ENCODE peak calls at places on chromosomes 11 and 22, in seven cellular contexts. One of them, this sample, is unnamed.

GRCh38 chr11:14300661-14301304 is 58.2 kb downstream of the RRAS2 start:
- DNase-seq in HepG2: peak; percentile 59
- DNase-seq in Peyer's patch: no peak
- DNase-seq in mammary epithelial cell: peak; percentile 62
- DNase-seq in right lobe of liver: peak; percentile 27
- DNase-seq in transverse colon: peak; percentile 48
- DNase-seq in effector memory CD4-positive, alpha-beta T cell: peak; percentile 11
- DNase-seq in this sample: peak; percentile 23

GRCh38 chr22:43901976-43902643 is 10.3 kb upstream of the PNPLA5 start:
- DNase-seq in HepG2: no peak
- DNase-seq in Peyer's patch: no peak
- DNase-seq in mammary epithelial cell: no peak
- DNase-seq in right lobe of liver: no peak
- DNase-seq in transverse colon: no peak
- DNase-seq in effector memory CD4-positive, alpha-beta T cell: no peak
- DNase-seq in this sample: peak; percentile 87

GRCh38 chr11:221539-221938 is 14.0 kb downstream of the RIC8A start:
- DNase-seq in HepG2: no peak
- DNase-seq in Peyer's patch: no peak
- DNase-seq in mammary epithelial cell: no peak
- DNase-seq in right lobe of liver: no peak
- DNase-seq in transverse colon: no peak
- DNase-seq in effector memory CD4-positive, alpha-beta T cell: no peak
- DNase-seq in this sample: no peak

GRCh38 chr11:46290598-46291309 is 13.3 kb downstream of the CREB3L1 start:
- DNase-seq in HepG2: no peak
- DNase-seq in Peyer's patch: peak; percentile 74
- DNase-seq in mammary epithelial cell: no peak
- DNase-seq in right lobe of liver: no peak
- DNase-seq in transverse colon: peak; percentile 76
- DNase-seq in effector memory CD4-positive, alpha-beta T cell: no peak
- DNase-seq in this sample: peak; percentile 94

GRCh38 chr22:27474711-27475547 is 326.6 kb downstream of the MN1 start:
- DNase-seq in HepG2: no peak
- DNase-seq in Peyer's patch: no peak
- DNase-seq in mammary epithelial cell: peak; percentile 100
- DNase-seq in right lobe of liver: no peak
- DNase-seq in transverse colon: no peak
- DNase-seq in effector memory CD4-positive, alpha-beta T cell: no peak
- DNase-seq in this sample: peak; percentile 86

GRCh38 chr22:45612451-45612901 is 59.2 kb upstream of the ATXN10 start:
- DNase-seq in HepG2: no peak
- DNase-seq in Peyer's patch: no peak
- DNase-seq in mammary epithelial cell: peak; percentile 91
- DNase-seq in right lobe of liver: peak; percentile 35
- DNase-seq in transverse colon: no peak
- DNase-seq in effector memory CD4-positive, alpha-beta T cell: no peak
- DNase-seq in this sample: peak; percentile 86

GRCh38 chr11:16945671-16946469 is 68.3 kb downstream of the PLEKHA7 start:
- DNase-seq in HepG2: peak; percentile 68
- DNase-seq in Peyer's patch: peak; percentile 76
- DNase-seq in mammary epithelial cell: peak; percentile 65
- DNase-seq in right lobe of liver: peak; percentile 57
- DNase-seq in transverse colon: peak; percentile 76
- DNase-seq in effector memory CD4-positive, alpha-beta T cell: no peak
- DNase-seq in this sample: peak; percentile 28

GRCh38 chr11:63747006-63747405 is 21.6 kb downstream of the ZFTA start:
- DNase-seq in HepG2: no peak
- DNase-seq in Peyer's patch: no peak
- DNase-seq in mammary epithelial cell: no peak
- DNase-seq in right lobe of liver: no peak
- DNase-seq in transverse colon: no peak
- DNase-seq in effector memory CD4-positive, alpha-beta T cell: no peak
- DNase-seq in this sample: no peak

GRCh38 chr11:73983764-73984543 is 1.3 kb upstream of the UCP2 start:
- DNase-seq in HepG2: no peak
- DNase-seq in Peyer's patch: no peak
- DNase-seq in mammary epithelial cell: no peak
- DNase-seq in right lobe of liver: no peak
- DNase-seq in transverse colon: no peak
- DNase-seq in effector memory CD4-positive, alpha-beta T cell: no peak
- DNase-seq in this sample: no peak

GRCh38 chr11:85115798-85116197 is 511.3 kb downstream of the DLG2 start:
- DNase-seq in HepG2: no peak
- DNase-seq in Peyer's patch: no peak
- DNase-seq in mammary epithelial cell: no peak
- DNase-seq in right lobe of liver: no peak
- DNase-seq in transverse colon: no peak
- DNase-seq in effector memory CD4-positive, alpha-beta T cell: no peak
- DNase-seq in this sample: no peak

GRCh38 chr11:87849216-87849615 is 326.0 kb downstream of the RAB38 start:
- DNase-seq in HepG2: no peak
- DNase-seq in Peyer's patch: no peak
- DNase-seq in mammary epithelial cell: no peak
- DNase-seq in right lobe of liver: no peak
- DNase-seq in transverse colon: no peak
- DNase-seq in effector memory CD4-positive, alpha-beta T cell: no peak
- DNase-seq in this sample: no peak

GRCh38 chr11:2378527-2379210 is 1.6 kb downstream of the CD81 start:
- DNase-seq in HepG2: no peak
- DNase-seq in Peyer's patch: no peak
- DNase-seq in mammary epithelial cell: no peak
- DNase-seq in right lobe of liver: peak; percentile 28
- DNase-seq in transverse colon: no peak
- DNase-seq in effector memory CD4-positive, alpha-beta T cell: no peak
- DNase-seq in this sample: no peak

GRCh38 chr11:72600557-72600956 is 73.7 kb downstream of the PDE2A start:
- DNase-seq in HepG2: no peak
- DNase-seq in Peyer's patch: no peak
- DNase-seq in mammary epithelial cell: no peak
- DNase-seq in right lobe of liver: no peak
- DNase-seq in transverse colon: peak; percentile 30
- DNase-seq in effector memory CD4-positive, alpha-beta T cell: no peak
- DNase-seq in this sample: no peak

GRCh38 chr11:114250993-114251796 is 45.0 kb upstream of the NNMT start:
- DNase-seq in HepG2: no peak
- DNase-seq in Peyer's patch: no peak
- DNase-seq in mammary epithelial cell: no peak
- DNase-seq in right lobe of liver: no peak
- DNase-seq in transverse colon: no peak
- DNase-seq in effector memory CD4-positive, alpha-beta T cell: no peak
- DNase-seq in this sample: no peak

GRCh38 chr11:36051235-36052072 is 107.6 kb downstream of the LDLRAD3 start:
- DNase-seq in HepG2: no peak
- DNase-seq in Peyer's patch: no peak
- DNase-seq in mammary epithelial cell: no peak
- DNase-seq in right lobe of liver: no peak
- DNase-seq in transverse colon: no peak
- DNase-seq in effector memory CD4-positive, alpha-beta T cell: no peak
- DNase-seq in this sample: no peak

GRCh38 chr22:45201678-45202332 is 38.1 kb downstream of the NUP50 start:
- DNase-seq in HepG2: no peak
- DNase-seq in Peyer's patch: no peak
- DNase-seq in mammary epithelial cell: peak; percentile 68
- DNase-seq in right lobe of liver: no peak
- DNase-seq in transverse colon: no peak
- DNase-seq in effector memory CD4-positive, alpha-beta T cell: no peak
- DNase-seq in this sample: peak; percentile 67

GRCh38 chr11:61688368-61689163 is 8.4 kb downstream of the DAGLA start:
- DNase-seq in HepG2: no peak
- DNase-seq in Peyer's patch: peak; percentile 78
- DNase-seq in mammary epithelial cell: peak; percentile 11
- DNase-seq in right lobe of liver: no peak
- DNase-seq in transverse colon: peak; percentile 83
- DNase-seq in effector memory CD4-positive, alpha-beta T cell: no peak
- DNase-seq in this sample: peak; percentile 94

GRCh38 chr11:12502950-12503579 is 125.7 kb downstream of the PARVA start:
- DNase-seq in HepG2: no peak
- DNase-seq in Peyer's patch: no peak
- DNase-seq in mammary epithelial cell: no peak
- DNase-seq in right lobe of liver: no peak
- DNase-seq in transverse colon: no peak
- DNase-seq in effector memory CD4-positive, alpha-beta T cell: no peak
- DNase-seq in this sample: peak; percentile 57

GRCh38 chr22:27097933-27098332 is 440.5 kb downstream of the MIAT start:
- DNase-seq in HepG2: no peak
- DNase-seq in Peyer's patch: no peak
- DNase-seq in mammary epithelial cell: no peak
- DNase-seq in right lobe of liver: no peak
- DNase-seq in transverse colon: no peak
- DNase-seq in effector memory CD4-positive, alpha-beta T cell: no peak
- DNase-seq in this sample: no peak

GRCh38 chr22:47794851-47795250 is 1032.4 kb downstream of the TBC1D22A start:
- DNase-seq in HepG2: no peak
- DNase-seq in Peyer's patch: no peak
- DNase-seq in mammary epithelial cell: no peak
- DNase-seq in right lobe of liver: no peak
- DNase-seq in transverse colon: no peak
- DNase-seq in effector memory CD4-positive, alpha-beta T cell: no peak
- DNase-seq in this sample: no peak

GRCh38 chr22:44975444-44976262 is 34.2 kb downstream of the PHF21B start:
- DNase-seq in HepG2: peak; percentile 66
- DNase-seq in Peyer's patch: peak; percentile 72
- DNase-seq in mammary epithelial cell: peak; percentile 68
- DNase-seq in right lobe of liver: peak; percentile 47
- DNase-seq in transverse colon: peak; percentile 77
- DNase-seq in effector memory CD4-positive, alpha-beta T cell: peak; percentile 5
- DNase-seq in this sample: peak; percentile 81

GRCh38 chr22:38034278-38034882 is 22.8 kb upstream of the PICK1 start:
- DNase-seq in HepG2: peak; percentile 50
- DNase-seq in Peyer's patch: peak; percentile 50
- DNase-seq in mammary epithelial cell: peak; percentile 83
- DNase-seq in right lobe of liver: peak; percentile 72
- DNase-seq in transverse colon: peak; percentile 45
- DNase-seq in effector memory CD4-positive, alpha-beta T cell: no peak
- DNase-seq in this sample: peak; percentile 72

GRCh38 chr11:102289510-102290078 is 27.7 kb upstream of the BIRC3 start:
- DNase-seq in HepG2: no peak
- DNase-seq in Peyer's patch: no peak
- DNase-seq in mammary epithelial cell: no peak
- DNase-seq in right lobe of liver: no peak
- DNase-seq in transverse colon: no peak
- DNase-seq in effector memory CD4-positive, alpha-beta T cell: no peak
- DNase-seq in this sample: no peak

GRCh38 chr22:47107431-47107830 is 345.0 kb downstream of the TBC1D22A start:
- DNase-seq in HepG2: no peak
- DNase-seq in Peyer's patch: no peak
- DNase-seq in mammary epithelial cell: peak; percentile 67
- DNase-seq in right lobe of liver: no peak
- DNase-seq in transverse colon: no peak
- DNase-seq in effector memory CD4-positive, alpha-beta T cell: no peak
- DNase-seq in this sample: no peak

GRCh38 chr11:113363996-113364641 is 23.5 kb upstream of the ANKK1 start:
- DNase-seq in HepG2: no peak
- DNase-seq in Peyer's patch: no peak
- DNase-seq in mammary epithelial cell: no peak
- DNase-seq in right lobe of liver: no peak
- DNase-seq in transverse colon: no peak
- DNase-seq in effector memory CD4-positive, alpha-beta T cell: no peak
- DNase-seq in this sample: no peak

GRCh38 chr11:3341298-3341697 is 37.6 kb downstream of the ZNF195 start:
- DNase-seq in HepG2: peak; percentile 28
- DNase-seq in Peyer's patch: peak; percentile 77
- DNase-seq in mammary epithelial cell: peak; percentile 27
- DNase-seq in right lobe of liver: no peak
- DNase-seq in transverse colon: peak; percentile 72
- DNase-seq in effector memory CD4-positive, alpha-beta T cell: peak; percentile 42
- DNase-seq in this sample: peak; percentile 11

GRCh38 chr22:36528336-36528735 is 630 bp downstream of the EIF3D start:
- DNase-seq in HepG2: no peak
- DNase-seq in Peyer's patch: no peak
- DNase-seq in mammary epithelial cell: no peak
- DNase-seq in right lobe of liver: no peak
- DNase-seq in transverse colon: no peak
- DNase-seq in effector memory CD4-positive, alpha-beta T cell: no peak
- DNase-seq in this sample: no peak

DNA sequence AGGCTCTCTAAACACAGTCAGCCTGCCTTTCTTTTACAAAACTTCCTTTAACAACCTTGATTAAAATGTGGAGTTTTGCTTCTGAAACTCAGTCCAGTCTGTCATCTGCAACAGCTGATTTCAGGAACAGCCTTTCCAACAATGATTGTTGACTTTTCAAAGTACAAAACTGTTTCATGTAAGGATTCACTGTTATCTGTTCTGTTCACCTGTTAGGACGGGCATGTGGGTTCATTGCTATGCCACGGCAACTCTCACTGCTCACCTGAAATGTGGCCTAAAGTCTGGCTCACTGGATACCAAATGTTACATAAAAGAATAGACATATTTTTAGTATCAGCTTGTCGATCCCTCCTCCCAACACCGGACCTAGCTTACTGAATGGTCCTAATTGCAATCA is 242.8 kb downstream of the LUZP2 start:
- DNase-seq in HepG2: no peak
- DNase-seq in Peyer's patch: no peak
- DNase-seq in mammary epithelial cell: no peak
- DNase-seq in right lobe of liver: no peak
- DNase-seq in transverse colon: no peak
- DNase-seq in effector memory CD4-positive, alpha-beta T cell: no peak
- DNase-seq in this sample: no peak
- H3K4me3 ChIP-seq in HepG2: no peak overlapping the region
- H3K4me3 ChIP-seq in Peyer's patch: no peak overlapping the region
- H3K4me3 ChIP-seq in mammary epithelial cell: no peak overlapping the region
- H3K4me3 ChIP-seq in right lobe of liver: no peak overlapping the region
- H3K4me3 ChIP-seq in transverse colon: no peak overlapping the region
- H3K4me3 ChIP-seq in effector memory CD4-positive, alpha-beta T cell: no peak overlapping the region
- H3K4me3 ChIP-seq in this sample: no peak overlapping the region

GRCh38 chr22:49487950-49488349 is 339.7 kb downstream of the BRD1 start:
- DNase-seq in HepG2: no peak
- DNase-seq in Peyer's patch: no peak
- DNase-seq in mammary epithelial cell: no peak
- DNase-seq in right lobe of liver: no peak
- DNase-seq in transverse colon: no peak
- DNase-seq in effector memory CD4-positive, alpha-beta T cell: no peak
- DNase-seq in this sample: no peak
- H3K36me3 ChIP-seq in HepG2: no peaks in the 10 kb centered on the region
- H3K36me3 ChIP-seq in Peyer's patch: no peaks in the 10 kb centered on the region
- H3K36me3 ChIP-seq in mammary epithelial cell: no peaks in the 10 kb centered on the region
- H3K36me3 ChIP-seq in right lobe of liver: no peaks in the 10 kb centered on the region
- H3K36me3 ChIP-seq in transverse colon: no peaks in the 10 kb centered on the region
- H3K36me3 ChIP-seq in effector memory CD4-positive, alpha-beta T cell: no peaks in the 10 kb centered on the region
- H3K36me3 ChIP-seq in this sample: no peaks in the 10 kb centered on the region

GRCh38 chr11:4606231-4607015 is 1.6 kb downstream of the TRIM68 start:
- DNase-seq in HepG2: no peak
- DNase-seq in Peyer's patch: no peak
- DNase-seq in mammary epithelial cell: no peak
- DNase-seq in right lobe of liver: no peak
- DNase-seq in transverse colon: peak; percentile 22
- DNase-seq in effector memory CD4-positive, alpha-beta T cell: no peak
- DNase-seq in this sample: no peak
- H3K4me3 ChIP-seq in HepG2: no peak overlapping the region
- H3K4me3 ChIP-seq in Peyer's patch: peak overlapping the region; percentile 86
- H3K4me3 ChIP-seq in mammary epithelial cell: no peak overlapping the region
- H3K4me3 ChIP-seq in right lobe of liver: no peak overlapping the region
- H3K4me3 ChIP-seq in transverse colon: peak overlapping the region; percentile 93
- H3K4me3 ChIP-seq in effector memory CD4-positive, alpha-beta T cell: no peak overlapping the region
- H3K4me3 ChIP-seq in this sample: no peak overlapping the region

DNA sequence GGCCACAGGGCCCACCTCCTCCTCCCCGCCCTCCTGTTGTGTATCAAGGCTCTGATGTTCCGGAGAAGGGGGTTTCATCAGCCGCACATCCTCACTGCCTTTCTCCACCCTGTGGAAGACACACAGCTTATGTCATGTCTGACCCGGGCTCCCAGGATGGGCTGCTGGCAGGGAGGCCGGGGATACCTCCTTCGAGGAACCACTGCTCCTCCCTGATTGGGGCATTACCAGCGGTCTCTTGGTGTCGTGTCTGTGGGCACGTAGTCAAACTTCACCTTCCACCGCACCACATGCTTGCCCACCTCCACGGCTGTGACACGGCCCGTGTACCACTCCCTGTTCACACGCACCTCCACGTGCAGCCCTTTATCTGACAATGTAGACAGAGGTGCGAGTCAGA is 35.9 kb downstream of the MORC2 start:
- DNase-seq in HepG2: no peak
- DNase-seq in Peyer's patch: no peak
- DNase-seq in mammary epithelial cell: no peak
- DNase-seq in right lobe of liver: no peak
- DNase-seq in transverse colon: no peak
- DNase-seq in effector memory CD4-positive, alpha-beta T cell: no peak
- DNase-seq in this sample: no peak
- H3K36me3 ChIP-seq in HepG2: peaks cover 96% of the 10 kb centered on the region
- H3K36me3 ChIP-seq in Peyer's patch: no peaks in the 10 kb centered on the region
- H3K36me3 ChIP-seq in mammary epithelial cell: peaks cover 16% of the 10 kb centered on the region
- H3K36me3 ChIP-seq in right lobe of liver: peaks cover 18% of the 10 kb centered on the region
- H3K36me3 ChIP-seq in transverse colon: peaks cover 52% of the 10 kb centered on the region
- H3K36me3 ChIP-seq in effector memory CD4-positive, alpha-beta T cell: peaks cover 96% of the 10 kb centered on the region
- H3K36me3 ChIP-seq in this sample: peaks cover 97% of the 10 kb centered on the region

This sample was measured in MG63.